ENCODE peak calls at places on chromosomes 11 and 22, in six cellular contexts. V is non-pigmented ciliary epithelial cell, O is RPMI7951, Y is HL-60, E is AG04450, P is heart left ventricle. G is an unnamed sample.

GRCh38 chr11:70467196-70468085 is 69.1 kb downstream of the CTTN start:
- DNase-seq in E (no peak), V (no peak), P (no peak), O (peak), Y (no peak), G (peak)

GRCh38 chr11:75384438-75385080 is 14.8 kb upstream of the RPS3 start:
- DNase-seq in V (no peak), O (peak), P (peak), Y (peak), E (no peak), G (no peak)

GRCh38 chr11:57332694-57333440 is 2.8 kb downstream of the SSRP1 start:
- DNase-seq in E (no peak), Y (no peak), O (no peak), V (no peak), P (no peak), G (no peak)

GRCh38 chr22:31944700-31945477 is 554 bp downstream of the YWHAH start:
- DNase-seq in P (peak), Y (no peak), E (no peak), V (no peak), O (peak), G (peak)

GRCh38 chr11:23789938-23790371 is 706.9 kb upstream of the LUZP2 start:
- DNase-seq in Y (no peak), V (no peak), P (no peak), O (peak), E (peak), G (no peak)

GRCh38 chr11:3803726-3804510 is 4.4 kb upstream of the PGAP2 start:
- DNase-seq in E (peak), O (peak), V (no peak), Y (no peak), P (no peak), G (no peak)

GRCh38 chr11:35040221-35040942 is 98.6 kb upstream of the CD44 start:
- DNase-seq in E (no peak), P (no peak), V (peak), Y (peak), O (peak), G (no peak)

GRCh38 chr11:33377852-33378385 is 120.7 kb downstream of the HIPK3 start:
- DNase-seq in E (no peak), O (no peak), V (no peak), Y (no peak), P (no peak), G (no peak)

GRCh38 chr11:64823568-64824119 is 13.3 kb upstream of the MEN1 start:
- DNase-seq in V (no peak), Y (no peak), P (no peak), E (no peak), O (no peak), G (no peak)

GRCh38 chr11:373716-374551 is 4.6 kb downstream of the B4GALNT4 start:
- DNase-seq in V (no peak), E (no peak), Y (no peak), O (peak), P (no peak), G (peak)

GRCh38 chr11:108221401-108221800 is 1.0 kb downstream of the NPAT start:
- DNase-seq in Y (no peak), P (no peak), V (no peak), E (no peak), O (peak), G (no peak)

G was measured in chondrocyte.